ENCODE peak calls at places on chromosomes 3 and 15, in seven cellular contexts. One of them, this sample, is unnamed.

GRCh38 chr3:196711838-196712513 is at the start of the genes CEP19 and PIGX:
- DNase-seq in HepG2: peak; percentile 60
- DNase-seq in esophagus muscularis mucosa: peak; percentile 93
- DNase-seq in ovary: peak; percentile 91
- DNase-seq in IMR-90: peak; percentile 81
- DNase-seq in right lobe of liver: peak; percentile 91
- DNase-seq in heart left ventricle: peak; percentile 88
- DNase-seq in this sample: peak; percentile 96

GRCh38 chr3:23859012-23859743 is 53.4 kb downstream of the UBE2E1 start:
- DNase-seq in ovary: no peak
- DNase-seq in right lobe of liver: no peak
- DNase-seq in esophagus muscularis mucosa: no peak
- DNase-seq in IMR-90: peak; percentile 39
- DNase-seq in HepG2: no peak
- DNase-seq in heart left ventricle: no peak
- DNase-seq in this sample: no peak

GRCh38 chr3:70757658-70758057 is 445.2 kb upstream of the MDFIC2 start:
- DNase-seq in esophagus muscularis mucosa: no peak
- DNase-seq in ovary: no peak
- DNase-seq in right lobe of liver: no peak
- DNase-seq in HepG2: no peak
- DNase-seq in IMR-90: no peak
- DNase-seq in heart left ventricle: no peak
- DNase-seq in this sample: no peak

GRCh38 chr3:174253221-174253620 is 605.9 kb upstream of the NAALADL2 start:
- DNase-seq in ovary: no peak
- DNase-seq in IMR-90: no peak
- DNase-seq in right lobe of liver: no peak
- DNase-seq in HepG2: no peak
- DNase-seq in esophagus muscularis mucosa: no peak
- DNase-seq in heart left ventricle: no peak
- DNase-seq in this sample: no peak

GRCh38 chr15:57867970-57868791 is 161.7 kb downstream of the POLR2M start:
- DNase-seq in ovary: no peak
- DNase-seq in heart left ventricle: no peak
- DNase-seq in right lobe of liver: no peak
- DNase-seq in esophagus muscularis mucosa: peak; percentile 72
- DNase-seq in HepG2: no peak
- DNase-seq in IMR-90: no peak
- DNase-seq in this sample: no peak

GRCh38 chr3:28077566-28077965 is 163.9 kb upstream of the CMC1 start:
- DNase-seq in right lobe of liver: no peak
- DNase-seq in esophagus muscularis mucosa: no peak
- DNase-seq in heart left ventricle: no peak
- DNase-seq in IMR-90: peak; percentile 5
- DNase-seq in ovary: no peak
- DNase-seq in HepG2: peak; percentile 25
- DNase-seq in this sample: no peak

GRCh38 chr15:69359724-69360123 is 54.4 kb upstream of the KIF23 start:
- DNase-seq in HepG2: no peak
- DNase-seq in heart left ventricle: no peak
- DNase-seq in ovary: no peak
- DNase-seq in IMR-90: peak; percentile 60
- DNase-seq in esophagus muscularis mucosa: no peak
- DNase-seq in right lobe of liver: no peak
- DNase-seq in this sample: no peak

GRCh38 chr15:39127151-39127815 is 453.6 kb upstream of the THBS1 start:
- DNase-seq in IMR-90: no peak
- DNase-seq in ovary: no peak
- DNase-seq in heart left ventricle: no peak
- DNase-seq in HepG2: no peak
- DNase-seq in esophagus muscularis mucosa: no peak
- DNase-seq in right lobe of liver: no peak
- DNase-seq in this sample: no peak

GRCh38 chr3:5347486-5347885 is 160.0 kb downstream of the EDEM1 start:
- DNase-seq in HepG2: no peak
- DNase-seq in right lobe of liver: no peak
- DNase-seq in ovary: no peak
- DNase-seq in IMR-90: no peak
- DNase-seq in heart left ventricle: no peak
- DNase-seq in esophagus muscularis mucosa: no peak
- DNase-seq in this sample: no peak

GRCh38 chr3:33426068-33426467 is 14.1 kb downstream of the UBP1 start:
- DNase-seq in esophagus muscularis mucosa: no peak
- DNase-seq in heart left ventricle: no peak
- DNase-seq in ovary: no peak
- DNase-seq in IMR-90: no peak
- DNase-seq in HepG2: no peak
- DNase-seq in right lobe of liver: no peak
- DNase-seq in this sample: no peak

GRCh38 chr3:168024537-168024941 is 71.2 kb downstream of the GOLIM4 start:
- DNase-seq in HepG2: no peak
- DNase-seq in heart left ventricle: peak; percentile 19
- DNase-seq in esophagus muscularis mucosa: no peak
- DNase-seq in IMR-90: peak; percentile 96
- DNase-seq in right lobe of liver: no peak
- DNase-seq in ovary: no peak
- DNase-seq in this sample: no peak

GRCh38 chr3:44050051-44050570 is 191.6 kb upstream of the TOPAZ1 start:
- DNase-seq in HepG2: no peak
- DNase-seq in esophagus muscularis mucosa: no peak
- DNase-seq in right lobe of liver: no peak
- DNase-seq in heart left ventricle: no peak
- DNase-seq in IMR-90: no peak
- DNase-seq in ovary: no peak
- DNase-seq in this sample: no peak

GRCh38 chr3:177491301-177492031 is 294.2 kb upstream of the TBL1XR1 start:
- DNase-seq in esophagus muscularis mucosa: no peak
- DNase-seq in IMR-90: peak; percentile 41
- DNase-seq in right lobe of liver: no peak
- DNase-seq in heart left ventricle: peak; percentile 58
- DNase-seq in ovary: no peak
- DNase-seq in HepG2: no peak
- DNase-seq in this sample: no peak

GRCh38 chr3:7421065-7421464 is 560.1 kb downstream of the GRM7 start:
- DNase-seq in IMR-90: no peak
- DNase-seq in ovary: no peak
- DNase-seq in HepG2: no peak
- DNase-seq in esophagus muscularis mucosa: no peak
- DNase-seq in right lobe of liver: no peak
- DNase-seq in heart left ventricle: no peak
- DNase-seq in this sample: no peak

DNA sequence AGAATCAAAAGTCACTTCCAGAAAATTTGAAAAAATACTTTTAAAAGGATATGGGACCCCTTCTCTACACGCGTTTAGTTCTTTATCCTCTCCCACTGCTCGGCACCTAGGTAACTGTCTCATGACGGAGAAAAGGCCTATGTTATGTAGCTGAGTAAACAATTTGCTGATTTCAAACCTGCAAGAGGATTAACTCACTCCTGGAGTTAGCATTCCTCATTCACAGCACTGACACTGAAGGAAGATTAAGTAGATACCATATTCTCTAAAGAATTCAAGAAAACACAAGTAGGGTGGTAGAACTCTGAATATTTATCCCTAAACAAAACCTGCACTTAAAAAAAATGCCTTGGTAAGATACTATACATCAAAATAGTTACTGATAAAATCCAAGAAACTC is 30.3 kb upstream of the PYGO1 start:
- DNase-seq in right lobe of liver: no peak
- DNase-seq in HepG2: no peak
- DNase-seq in heart left ventricle: no peak
- DNase-seq in IMR-90: no peak
- DNase-seq in ovary: no peak
- DNase-seq in esophagus muscularis mucosa: no peak
- DNase-seq in this sample: no peak
- TF ChIP-seq POLR2A in right lobe of liver: no peak
- TF ChIP-seq POLR2A in HepG2: no peak
- TF ChIP-seq POLR2A in heart left ventricle: no peak
- TF ChIP-seq POLR2A in IMR-90: no peak
- TF ChIP-seq POLR2A in ovary: no peak
- TF ChIP-seq POLR2A in esophagus muscularis mucosa: no peak
- TF ChIP-seq POLR2A in this sample: no peak

GRCh38 chr3:10331320-10331719 is 10.4 kb upstream of the SEC13 start:
- DNase-seq in IMR-90: no peak
- DNase-seq in HepG2: no peak
- DNase-seq in esophagus muscularis mucosa: no peak
- DNase-seq in right lobe of liver: peak; percentile 0
- DNase-seq in ovary: no peak
- DNase-seq in heart left ventricle: no peak
- DNase-seq in this sample: no peak

GRCh38 chr3:10334042-10334441 is 13.1 kb upstream of the SEC13 start:
- DNase-seq in ovary: no peak
- DNase-seq in esophagus muscularis mucosa: no peak
- DNase-seq in right lobe of liver: no peak
- DNase-seq in heart left ventricle: no peak
- DNase-seq in IMR-90: no peak
- DNase-seq in HepG2: no peak
- DNase-seq in this sample: peak; percentile 56

GRCh38 chr3:10333359-10333670 is 12.4 kb upstream of the SEC13 start:
- DNase-seq in heart left ventricle: no peak
- DNase-seq in HepG2: no peak
- DNase-seq in ovary: no peak
- DNase-seq in esophagus muscularis mucosa: no peak
- DNase-seq in IMR-90: no peak
- DNase-seq in right lobe of liver: no peak
- DNase-seq in this sample: no peak

GRCh38 chr3:10334461-10334860 is 13.5 kb upstream of the SEC13 start:
- DNase-seq in ovary: no peak
- DNase-seq in heart left ventricle: no peak
- DNase-seq in esophagus muscularis mucosa: no peak
- DNase-seq in right lobe of liver: no peak
- DNase-seq in IMR-90: peak; percentile 76
- DNase-seq in HepG2: no peak
- DNase-seq in this sample: peak; percentile 64

DNA sequence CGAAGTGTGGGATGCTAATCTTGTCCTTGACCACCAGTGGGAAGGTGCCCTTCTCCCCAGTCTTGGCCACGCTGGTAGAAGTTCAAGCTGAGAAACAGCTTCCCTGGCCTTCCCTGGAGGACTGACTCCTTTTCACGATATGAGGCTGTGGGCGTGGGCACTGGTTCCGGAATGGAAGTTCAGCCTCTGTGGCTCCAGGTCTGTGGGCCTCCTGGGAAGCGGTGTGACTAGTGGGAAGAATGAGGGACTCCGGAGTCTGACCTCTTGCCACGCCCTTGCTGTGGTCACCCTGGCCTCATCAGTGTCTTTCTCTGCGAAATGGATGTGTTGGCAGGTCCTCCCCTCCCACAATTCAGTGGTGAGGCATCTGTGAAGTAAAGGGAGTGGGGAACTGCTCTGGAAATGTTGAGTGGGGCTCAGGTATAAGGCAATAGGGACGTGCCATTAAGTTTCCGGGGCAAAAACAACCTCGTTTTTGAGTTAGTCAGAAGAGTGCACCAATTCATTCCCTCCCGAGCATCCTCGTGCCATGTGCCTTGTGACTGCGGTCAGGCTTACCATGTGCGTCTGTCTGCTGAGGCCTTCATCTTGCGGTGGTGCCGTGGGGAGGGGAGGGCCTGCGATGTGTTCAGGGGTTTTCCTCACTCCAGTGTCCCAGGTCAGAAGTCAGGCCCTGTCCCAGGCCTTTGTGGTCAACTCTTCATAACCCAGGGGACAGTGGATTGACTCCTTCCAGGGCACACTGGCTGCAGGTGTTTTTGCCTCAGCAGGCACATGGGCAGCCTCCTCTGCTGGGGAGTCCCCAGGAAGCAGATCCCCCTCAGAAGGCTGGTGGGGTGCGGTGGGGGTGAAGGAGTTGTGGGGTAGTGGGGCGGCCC is 11.8 kb upstream of the SEC13 start:
- DNase-seq in HepG2: no peak
- DNase-seq in right lobe of liver: peak; percentile 10
- DNase-seq in IMR-90: no peak
- DNase-seq in ovary: no peak
- DNase-seq in esophagus muscularis mucosa: no peak
- DNase-seq in heart left ventricle: no peak
- DNase-seq in this sample: peak; percentile 61
- H3K36me3 ChIP-seq in HepG2: no peaks in the 10 kb centered on the region
- H3K36me3 ChIP-seq in right lobe of liver: no peaks in the 10 kb centered on the region
- H3K36me3 ChIP-seq in IMR-90: no peaks in the 10 kb centered on the region
- H3K36me3 ChIP-seq in ovary: no peaks in the 10 kb centered on the region
- H3K36me3 ChIP-seq in esophagus muscularis mucosa: no peaks in the 10 kb centered on the region
- H3K36me3 ChIP-seq in heart left ventricle: no peaks in the 10 kb centered on the region
- H3K36me3 ChIP-seq in this sample: no peaks in the 10 kb centered on the region

DNA sequence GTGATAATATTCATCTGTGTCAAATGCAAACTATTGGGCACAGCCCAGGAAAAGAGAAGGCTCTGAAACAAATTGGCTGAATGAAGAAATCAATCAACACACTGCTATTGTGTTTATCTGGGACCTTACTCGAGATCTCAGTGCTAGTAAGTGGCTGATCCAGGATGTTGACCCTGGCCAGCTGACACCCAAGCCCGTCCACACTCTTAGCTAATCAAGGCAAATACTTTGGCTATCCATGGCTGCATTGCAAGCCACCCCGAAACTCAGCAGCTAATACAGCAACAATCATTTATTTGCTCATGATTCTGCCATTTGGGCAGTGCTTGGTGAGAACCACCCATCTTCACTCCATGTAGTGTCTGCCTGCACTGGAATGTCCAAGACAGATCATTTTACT is 74.1 kb upstream of the UBE3A start:
- DNase-seq in heart left ventricle: no peak
- DNase-seq in ovary: no peak
- DNase-seq in right lobe of liver: no peak
- DNase-seq in IMR-90: no peak
- DNase-seq in HepG2: no peak
- DNase-seq in esophagus muscularis mucosa: peak; percentile 84
- DNase-seq in this sample: no peak
- TF ChIP-seq POLR2A in heart left ventricle: no peak
- TF ChIP-seq POLR2A in ovary: no peak
- TF ChIP-seq POLR2A in right lobe of liver: no peak
- TF ChIP-seq POLR2A in IMR-90: no peak
- TF ChIP-seq POLR2A in HepG2: no peak
- TF ChIP-seq POLR2A in esophagus muscularis mucosa: no peak
- TF ChIP-seq POLR2A in this sample: no peak

GRCh38 chr3:100732435-100732834 is 23.1 kb downstream of the TFG start:
- DNase-seq in right lobe of liver: no peak
- DNase-seq in HepG2: no peak
- DNase-seq in IMR-90: no peak
- DNase-seq in ovary: no peak
- DNase-seq in heart left ventricle: no peak
- DNase-seq in esophagus muscularis mucosa: no peak
- DNase-seq in this sample: no peak

GRCh38 chr3:100740207-100740606 is 30.9 kb downstream of the TFG start:
- DNase-seq in ovary: no peak
- DNase-seq in esophagus muscularis mucosa: no peak
- DNase-seq in heart left ventricle: no peak
- DNase-seq in HepG2: no peak
- DNase-seq in right lobe of liver: no peak
- DNase-seq in IMR-90: no peak
- DNase-seq in this sample: no peak

DNA sequence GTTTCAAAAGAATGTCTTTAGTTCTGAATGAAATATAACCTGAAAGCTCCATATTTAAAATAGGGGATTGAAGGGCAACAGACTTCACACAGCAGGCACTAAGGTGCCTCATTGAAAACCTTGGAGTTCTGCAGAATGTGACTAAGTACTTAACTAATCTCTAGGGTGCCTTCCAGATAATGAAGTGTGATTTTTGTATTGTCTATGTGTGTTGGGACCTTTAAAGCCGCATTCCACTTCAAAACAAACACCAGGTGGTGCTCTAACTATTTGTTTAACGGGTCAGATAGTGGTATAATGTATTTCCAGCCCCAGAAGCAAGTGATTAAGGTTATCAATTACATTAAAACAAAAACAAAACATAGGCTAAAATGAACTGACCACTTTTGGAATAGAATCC is 28.0 kb downstream of the TFG start:
- DNase-seq in right lobe of liver: no peak
- DNase-seq in heart left ventricle: no peak
- DNase-seq in ovary: no peak
- DNase-seq in esophagus muscularis mucosa: no peak
- DNase-seq in HepG2: no peak
- DNase-seq in IMR-90: peak; percentile 15
- DNase-seq in this sample: no peak
- H3K36me3 ChIP-seq in right lobe of liver: no peaks in the 10 kb centered on the region
- H3K36me3 ChIP-seq in heart left ventricle: peaks cover 46% of the 10 kb centered on the region
- H3K36me3 ChIP-seq in ovary: no peaks in the 10 kb centered on the region
- H3K36me3 ChIP-seq in esophagus muscularis mucosa: peaks cover 28% of the 10 kb centered on the region
- H3K36me3 ChIP-seq in HepG2: peaks cover 17% of the 10 kb centered on the region
- H3K36me3 ChIP-seq in IMR-90: peaks cover 31% of the 10 kb centered on the region
- H3K36me3 ChIP-seq in this sample: peaks cover 98% of the 10 kb centered on the region

This sample was measured in spleen.